ENCODE peak calls at places on chromosome 7, in eight cellular contexts. E, F, Y, J, G, X, Q and I are unnamed samples.

GRCh38 chr7:93890041-93890463 is 501 bp downstream of the TFPI2 start:
- DNase-seq in G (no peak), F (peak; percentile 43), X (peak; percentile 67), Y (no peak), J (peak; percentile 85), Q (peak; percentile 64), E (peak; percentile 77), I (peak; percentile 57)

GRCh38 chr7:43278088-43278644 is 165.7 kb downstream of the HECW1 start:
- DNase-seq in Y (no peak), F (no peak), E (no peak), Q (no peak), J (peak; percentile 61), G (no peak), X (no peak), I (no peak)

GRCh38 chr7:159064816-159065130 is 79.9 kb downstream of the VIPR2 start:
- DNase-seq in F (no peak), G (no peak), Y (no peak), Q (no peak), X (no peak), J (no peak), E (no peak), I (no peak)

GRCh38 chr7:139505563-139505962 is 17.9 kb upstream of the CLEC2L start:
- DNase-seq in Q (no peak), E (peak; percentile 18), Y (no peak), F (no peak), X (peak; percentile 73), G (no peak), J (peak; percentile 37), I (no peak)

GRCh38 chr7:112104153-112104552 is 102.0 kb downstream of the DOCK4 start:
- DNase-seq in E (no peak), X (no peak), J (no peak), F (no peak), G (no peak), Y (no peak), Q (no peak), I (no peak)

GRCh38 chr7:66800591-66800990 is 60.1 kb downstream of the RABGEF1 start:
- DNase-seq in E (no peak), X (no peak), G (no peak), Y (no peak), Q (no peak), F (no peak), J (no peak), I (no peak)

GRCh38 chr7:12493866-12494265 is 76.7 kb upstream of the SCIN start:
- DNase-seq in F (no peak), E (no peak), G (no peak), J (peak; percentile 6), X (no peak), Y (no peak), Q (no peak), I (peak; percentile 33)

GRCh38 chr7:22094413-22095304 is 149.0 kb upstream of the CDCA7L start:
- DNase-seq in Y (no peak), Q (no peak), E (peak; percentile 17), G (no peak), J (peak; percentile 80), X (no peak), F (no peak), I (no peak)

GRCh38 chr7:12754179-12754578 is 66.7 kb downstream of the ARL4A start:
- DNase-seq in G (no peak), J (peak; percentile 65), Y (no peak), E (peak; percentile 14), F (no peak), X (no peak), Q (no peak), I (no peak)

GRCh38 chr7:50657912-50658311 is 92.7 kb upstream of the DDC start:
- DNase-seq in X (no peak), G (no peak), Y (no peak), J (no peak), E (no peak), Q (no peak), F (no peak), I (no peak)

GRCh38 chr7:138233189-138233588 is 156.9 kb downstream of the AKR1D1 start:
- DNase-seq in E (no peak), F (no peak), G (no peak), X (no peak), Y (no peak), Q (no peak), J (no peak), I (no peak)

GRCh38 chr7:46754135-46754730 is 827.7 kb downstream of the TNS3 start:
- DNase-seq in Q (no peak), E (peak; percentile 50), Y (no peak), J (peak; percentile 86), X (no peak), F (no peak), G (no peak), I (peak; percentile 89)

GRCh38 chr7:84106291-84106690 is 88.3 kb downstream of the SEMA3A start:
- DNase-seq in Q (no peak), G (no peak), J (no peak), X (no peak), F (no peak), E (no peak), Y (no peak), I (no peak)

GRCh38 chr7:44889096-44889775 is 3.9 kb upstream of the PURB start:
- DNase-seq in J (no peak), X (no peak), F (no peak), E (no peak), G (no peak), Q (no peak), Y (no peak), I (no peak)

GRCh38 chr7:36188923-36189322 is 35.9 kb downstream of the EEPD1 start:
- DNase-seq in J (no peak), E (no peak), Q (no peak), Y (no peak), X (peak; percentile 52), F (no peak), G (no peak), I (no peak)

GRCh38 chr7:101778181-101778580 is 39.2 kb upstream of the CUX1 start:
- DNase-seq in G (no peak), E (no peak), Q (no peak), F (no peak), Y (no peak), J (no peak), X (no peak), I (no peak)
- H3K27me3 ChIP-seq in G (no peaks in the 10 kb centered on the region), E (no peaks in the 10 kb centered on the region), Q (no peaks in the 10 kb centered on the region), F (peaks cover 3% of the 10 kb centered on the region), Y (no peaks in the 10 kb centered on the region), J (peaks cover 68% of the 10 kb centered on the region), X (no peaks in the 10 kb centered on the region), I (no peaks in the 10 kb centered on the region)

GRCh38 chr7:100949227-100949930 is at the start of gene MUC3A:
- DNase-seq in F (no peak), G (no peak), Y (no peak), Q (no peak), J (no peak), E (no peak), X (no peak), I (no peak)

GRCh38 chr7:100951888-100952560 is 2.7 kb downstream of the MUC3A start:
- DNase-seq in X (no peak), Q (no peak), J (no peak), F (no peak), E (no peak), Y (no peak), G (no peak), I (no peak)

GRCh38 chr7:100949931-100950443 is 653 bp downstream of the MUC3A start:
- DNase-seq in E (no peak), G (no peak), Y (no peak), F (no peak), Q (no peak), J (no peak), X (peak; percentile 17), I (no peak)

GRCh38 chr7:100952641-100953040 is 3.3 kb downstream of the MUC3A start:
- DNase-seq in E (no peak), Y (no peak), J (no peak), F (no peak), G (no peak), X (no peak), Q (no peak), I (no peak)

GRCh38 chr7:100951172-100951571 is 1.8 kb downstream of the MUC3A start:
- DNase-seq in Y (no peak), G (no peak), X (peak; percentile 76), F (no peak), J (no peak), E (no peak), Q (no peak), I (no peak)
- H3K27me3 ChIP-seq in Y (no peaks in the 10 kb centered on the region), G (peaks cover 45% of the 10 kb centered on the region), X (peaks cover 15% of the 10 kb centered on the region), F (peaks cover 24% of the 10 kb centered on the region), J (no peaks in the 10 kb centered on the region), E (no peaks in the 10 kb centered on the region), Q (no peaks in the 10 kb centered on the region), I (peaks cover 2% of the 10 kb centered on the region)

GRCh38 chr7:1664711-1665591 is 5.1 kb upstream of the ELFN1 start:
- DNase-seq in Y (no peak), F (peak; percentile 56), E (peak; percentile 65), Q (peak; percentile 48), X (peak; percentile 92), G (peak; percentile 50), J (peak; percentile 78), I (peak; percentile 7)

GRCh38 chr7:1662767-1663166 is 7.3 kb upstream of the ELFN1 start:
- DNase-seq in J (no peak), E (no peak), Q (no peak), X (no peak), F (peak; percentile 21), Y (no peak), G (no peak), I (no peak)

GRCh38 chr7:1665721-1666250 is 4.3 kb upstream of the ELFN1 start:
- DNase-seq in F (peak; percentile 36), G (no peak), X (peak; percentile 78), Q (peak; percentile 12), J (peak; percentile 65), E (peak; percentile 38), Y (no peak), I (no peak)

GRCh38 chr7:1663243-1663642 is 6.8 kb upstream of the ELFN1 start:
- DNase-seq in Q (peak; percentile 6), X (no peak), Y (no peak), E (no peak), J (no peak), G (no peak), F (peak; percentile 34), I (no peak)

DNA sequence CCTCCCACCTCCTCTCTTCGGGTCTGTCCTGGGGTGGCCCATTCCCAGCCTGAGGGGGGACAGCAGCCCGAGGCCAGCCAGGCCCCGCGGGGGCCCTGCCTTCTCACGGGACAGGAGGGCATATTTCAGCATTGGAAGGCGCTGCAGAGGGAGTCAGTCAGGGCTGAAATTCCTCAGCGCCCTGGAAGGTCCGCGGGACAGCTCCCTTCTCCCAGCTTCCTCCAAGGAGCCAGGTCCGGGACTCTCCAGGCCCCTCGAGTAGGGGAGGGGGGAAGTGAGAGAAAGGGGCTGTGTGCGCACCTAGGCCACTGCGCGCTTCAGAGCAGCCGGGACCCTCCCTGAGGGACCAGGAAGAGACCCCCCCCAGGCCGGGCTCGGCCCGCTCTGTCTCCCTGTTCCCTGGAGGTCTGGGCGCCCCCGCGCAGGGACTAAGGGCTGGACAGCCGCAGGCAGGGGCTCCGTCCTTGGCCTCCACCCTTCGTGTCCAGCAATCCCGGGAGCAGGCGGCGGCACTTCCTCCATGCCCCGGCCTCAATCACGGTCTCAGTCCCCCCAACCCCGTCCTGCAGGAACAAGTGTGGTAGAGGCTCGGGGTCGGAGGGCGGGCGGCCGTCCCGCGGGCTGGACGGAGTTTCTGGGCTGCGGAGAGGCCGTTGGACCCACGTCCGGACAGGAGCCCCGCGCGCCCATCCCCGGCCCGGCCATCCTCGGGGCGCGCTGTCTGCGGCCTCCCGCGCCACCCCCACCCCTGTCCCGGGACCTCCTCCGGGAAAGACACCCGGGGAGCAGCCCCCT is 6.0 kb upstream of the ELFN1 start:
- DNase-seq in J (no peak), F (peak; percentile 49), Q (peak; percentile 14), X (peak; percentile 61), E (no peak), Y (no peak), G (no peak), I (no peak)
- H3K27me3 ChIP-seq in J (no peaks in the 10 kb centered on the region), F (peaks cover 73% of the 10 kb centered on the region), Q (peaks cover 10% of the 10 kb centered on the region), X (peaks cover 89% of the 10 kb centered on the region), E (peaks cover 18% of the 10 kb centered on the region), Y (peaks cover 41% of the 10 kb centered on the region), G (peaks cover 56% of the 10 kb centered on the region), I (peaks cover 20% of the 10 kb centered on the region)

GRCh38 chr7:151409555-151410404 is at the start of gene WDR86:
- DNase-seq in G (no peak), X (peak; percentile 76), Q (no peak), Y (no peak), J (no peak), F (no peak), E (peak; percentile 65), I (no peak)
- H3K27me3 ChIP-seq in G (peaks cover 23% of the 10 kb centered on the region), X (peaks cover 73% of the 10 kb centered on the region), Q (peaks cover 2% of the 10 kb centered on the region), Y (no peaks in the 10 kb centered on the region), J (peaks cover 62% of the 10 kb centered on the region), F (peaks cover 39% of the 10 kb centered on the region), E (no peaks in the 10 kb centered on the region), I (peaks cover 32% of the 10 kb centered on the region)